ENCODE peak calls at places on chromosome 19, in nine cellular contexts. X is fibroblast of mammary gland; C is CD8-positive, alpha-beta T cell; W is BJ; U is AG10803; G is esophagus squamous epithelium; S is breast epithelium; L is dorsolateral prefrontal cortex; Y is ascending aorta. M is an unnamed sample.

GRCh38 chr19:17555929-17556813 is 722 bp downstream of the COLGALT1 start:
- DNase-seq in X (peak; percentile 83), C (peak; percentile 16), W (no peak), U (peak; percentile 74), G (no peak), S (no peak), L (peak; percentile 62), Y (peak; percentile 76), M (peak; percentile 65)

GRCh38 chr19:40489882-40490230 is 23.1 kb downstream of the SPTBN4 start:
- DNase-seq in X (no peak), C (no peak), W (no peak), U (no peak), G (no peak), S (no peak), L (no peak), Y (no peak), M (no peak)

GRCh38 chr19:31483226-31483857 is 134.1 kb upstream of the TSHZ3 start:
- DNase-seq in X (no peak), C (no peak), W (no peak), U (no peak), G (no peak), S (no peak), L (no peak), Y (no peak), M (no peak)

GRCh38 chr19:2126879-2127518 is 24.4 kb downstream of the AP3D1 start:
- DNase-seq in X (no peak), C (no peak), W (no peak), U (no peak), G (no peak), S (no peak), L (no peak), Y (no peak), M (no peak)

GRCh38 chr19:1856698-1857603 is 6.4 kb downstream of the KLF16 start:
- DNase-seq in X (peak; percentile 82), C (peak; percentile 41), W (peak; percentile 24), U (peak; percentile 67), G (no peak), S (peak; percentile 78), L (no peak), Y (peak; percentile 89), M (peak; percentile 73)

GRCh38 chr19:55640577-55641375 is at the start of gene ZNF580:
- DNase-seq in X (peak; percentile 72), C (peak; percentile 61), W (no peak), U (peak; percentile 69), G (no peak), S (peak; percentile 63), L (peak; percentile 56), Y (peak; percentile 78), M (peak; percentile 91)

GRCh38 chr19:10421981-10422461 is 1.7 kb downstream of the PDE4A start:
- DNase-seq in X (no peak), C (no peak), W (no peak), U (no peak), G (no peak), S (no peak), L (no peak), Y (no peak), M (no peak)

GRCh38 chr19:18223860-18224524 is 2.2 kb downstream of the PDE4C start:
- DNase-seq in X (no peak), C (no peak), W (no peak), U (no peak), G (no peak), S (no peak), L (no peak), Y (no peak), M (no peak)

GRCh38 chr19:843180-843835 is 2.5 kb downstream of the PRTN3 start:
- DNase-seq in X (no peak), C (no peak), W (no peak), U (no peak), G (no peak), S (no peak), L (no peak), Y (no peak), M (no peak)

GRCh38 chr19:7795555-7796161 is 32.6 kb downstream of the CLEC4M start:
- DNase-seq in X (no peak), C (no peak), W (no peak), U (no peak), G (no peak), S (no peak), L (no peak), Y (no peak), M (no peak)

GRCh38 chr19:52992109-52993004 is 21.4 kb upstream of the ERVV-1 start:
- DNase-seq in X (no peak), C (no peak), W (no peak), U (no peak), G (no peak), S (peak; percentile 20), L (no peak), Y (peak; percentile 66), M (peak; percentile 19)

GRCh38 chr19:48513289-48514122 is 1.9 kb upstream of the LMTK3 start:
- DNase-seq in X (peak; percentile 52), C (peak; percentile 72), W (no peak), U (peak; percentile 53), G (no peak), S (no peak), L (peak; percentile 90), Y (peak; percentile 82), M (peak; percentile 74)

GRCh38 chr19:57052102-57052501 is 67.7 kb upstream of the USP29 start:
- DNase-seq in X (no peak), C (no peak), W (no peak), U (no peak), G (no peak), S (no peak), L (no peak), Y (no peak), M (no peak)

GRCh38 chr19:38035515-38036495 is 128.8 kb downstream of the SIPA1L3 start:
- DNase-seq in X (peak; percentile 54), C (no peak), W (no peak), U (peak; percentile 58), G (no peak), S (no peak), L (no peak), Y (no peak), M (no peak)

GRCh38 chr19:32865326-32865725 is 4.2 kb downstream of the SLC7A9 start:
- DNase-seq in X (no peak), C (no peak), W (no peak), U (no peak), G (no peak), S (no peak), L (peak; percentile 29), Y (no peak), M (no peak)

GRCh38 chr19:14497347-14497921 is 1.5 kb upstream of the GIPC1 start:
- DNase-seq in X (no peak), C (no peak), W (no peak), U (peak; percentile 64), G (no peak), S (no peak), L (peak; percentile 63), Y (no peak), M (no peak)

GRCh38 chr19:41362143-41362847 is 1.7 kb downstream of the B9D2 start:
- DNase-seq in X (no peak), C (no peak), W (no peak), U (peak; percentile 44), G (no peak), S (no peak), L (no peak), Y (no peak), M (no peak)

GRCh38 chr19:5914946-5915781 is 1.1 kb downstream of the CAPS start:
- DNase-seq in X (no peak), C (no peak), W (no peak), U (no peak), G (no peak), S (no peak), L (no peak), Y (no peak), M (no peak)

GRCh38 chr19:35006342-35006998 is 6.3 kb downstream of the GRAMD1A start:
- DNase-seq in X (peak; percentile 42), C (no peak), W (no peak), U (no peak), G (no peak), S (no peak), L (no peak), Y (no peak), M (peak; percentile 71)

GRCh38 chr19:3699741-3700241 is 477 bp downstream of the PIP5K1C start:
- DNase-seq in X (no peak), C (no peak), W (no peak), U (no peak), G (no peak), S (no peak), L (no peak), Y (no peak), M (no peak)

GRCh38 chr19:3699071-3699740 is 1.1 kb downstream of the PIP5K1C start:
- DNase-seq in X (peak; percentile 52), C (peak; percentile 26), W (no peak), U (peak; percentile 76), G (no peak), S (no peak), L (peak; percentile 66), Y (peak; percentile 79), M (peak; percentile 42)

GRCh38 chr19:3697094-3697493 is 3.2 kb downstream of the PIP5K1C start:
- DNase-seq in X (no peak), C (no peak), W (no peak), U (no peak), G (no peak), S (no peak), L (no peak), Y (no peak), M (no peak)

GRCh38 chr19:3697671-3698385 is 2.4 kb downstream of the PIP5K1C start:
- DNase-seq in X (no peak), C (no peak), W (no peak), U (no peak), G (no peak), S (no peak), L (no peak), Y (no peak), M (no peak)

GRCh38 chr19:3698386-3698950 is 1.8 kb downstream of the PIP5K1C start:
- DNase-seq in X (no peak), C (no peak), W (no peak), U (no peak), G (no peak), S (no peak), L (no peak), Y (no peak), M (peak; percentile 55)
- H3K4me3 ChIP-seq in X (no peak overlapping the region), C (no peak overlapping the region), W (peak overlapping the region; percentile 93), U (peak overlapping the region; percentile 85), G (no peak overlapping the region), S (peak overlapping the region; percentile 99), L (peak overlapping the region; percentile 83), Y (peak overlapping the region; percentile 99), M (peak overlapping the region; percentile 84)

GRCh38 chr19:20238025-20238623 is 71.1 kb downstream of the ZNF486 start:
- DNase-seq in X (peak; percentile 85), C (peak; percentile 83), W (peak; percentile 37), U (peak; percentile 79), G (peak; percentile 33), S (peak; percentile 92), L (peak; percentile 94), Y (peak; percentile 91), M (peak; percentile 95)
- TF ChIP-seq CTCF in X (no peak), C (no peak), W (no peak), U (no peak), G (no peak), S (no peak), L (no peak), Y (no peak), M (no peak)

GRCh38 chr19:13035820-13036365 is 40.6 kb downstream of the NFIX start:
- DNase-seq in X (no peak), C (no peak), W (no peak), U (no peak), G (no peak), S (no peak), L (no peak), Y (no peak), M (no peak)
- H3K4me3 ChIP-seq in X (no peak overlapping the region), C (no peak overlapping the region), W (no peak overlapping the region), U (no peak overlapping the region), G (no peak overlapping the region), S (no peak overlapping the region), L (peak overlapping the region; percentile 20), Y (no peak overlapping the region), M (no peak overlapping the region)

GRCh38 chr19:29524201-29524911 is 1.4 kb upstream of the VSTM2B start:
- DNase-seq in X (no peak), C (no peak), W (no peak), U (no peak), G (no peak), S (no peak), L (peak; percentile 67), Y (no peak), M (no peak)
- TF ChIP-seq CTCF in X (no peak), C (no peak), W (no peak), U (no peak), G (no peak), S (no peak), L (peak; percentile 59), Y (no peak), M (no peak)

M was measured in choroid plexus epithelial cell.